ENCODE peak calls at places on chromosomes 7 and 10, in eight cellular contexts. K, Z, N, B, X, S, Y and W are unnamed samples.

GRCh38 chr10:88194041-88194887 is 330.8 kb downstream of the PTEN start:
- DNase-seq in K (no peak), N (no peak), S (no peak), Z (peak; percentile 84), Y (peak; percentile 47), X (no peak), B (peak; percentile 29), W (no peak)

GRCh38 chr7:157700237-157701005 is 363.6 kb downstream of the DNAJB6 start:
- DNase-seq in N (no peak), K (no peak), B (no peak), S (no peak), Y (no peak), Z (no peak), X (no peak), W (no peak)

GRCh38 chr10:110336111-110336721 is 31.5 kb upstream of the SMNDC1 start:
- DNase-seq in X (no peak), Z (peak; percentile 87), B (no peak), Y (no peak), N (no peak), K (peak; percentile 73), S (no peak), W (no peak)

GRCh38 chr10:70331486-70332268 is 47.9 kb upstream of the NPFFR1 start:
- DNase-seq in K (peak; percentile 62), N (no peak), Z (peak; percentile 96), Y (no peak), B (no peak), X (peak; percentile 66), S (no peak), W (no peak)

GRCh38 chr10:77530011-77530410 is 107.6 kb downstream of the KCNMA1 start:
- DNase-seq in N (no peak), K (no peak), Z (no peak), S (no peak), X (no peak), B (no peak), Y (no peak), W (no peak)

GRCh38 chr7:18958627-18959026 is 158.8 kb downstream of the TWIST1 start:
- DNase-seq in X (no peak), K (no peak), S (no peak), Y (no peak), Z (peak; percentile 25), B (no peak), N (no peak), W (no peak)

GRCh38 chr10:79379512-79380124 is 32.3 kb downstream of the PPIF start:
- DNase-seq in B (no peak), Y (no peak), K (no peak), S (peak; percentile 69), Z (no peak), N (peak; percentile 54), X (peak; percentile 61), W (peak; percentile 90)

GRCh38 chr7:32163141-32163806 is 93.1 kb upstream of the PDE1C start:
- DNase-seq in X (peak; percentile 87), B (no peak), S (peak; percentile 5), Y (no peak), Z (peak; percentile 90), K (peak; percentile 54), N (no peak), W (no peak)

GRCh38 chr7:112271162-112271561 is 64.7 kb downstream of the ZNF277 start:
- DNase-seq in Y (no peak), N (no peak), X (no peak), S (no peak), Z (no peak), K (no peak), B (no peak), W (no peak)

GRCh38 chr7:74665296-74665938 is 7.9 kb downstream of the GTF2I start:
- DNase-seq in S (no peak), X (no peak), N (no peak), K (no peak), B (no peak), Y (no peak), Z (no peak), W (no peak)

GRCh38 chr7:29106128-29106988 is 40.0 kb downstream of the CPVL start:
- DNase-seq in X (peak; percentile 57), Z (peak; percentile 54), B (no peak), Y (no peak), S (no peak), K (no peak), N (no peak), W (no peak)

GRCh38 chr10:64501807-64502206 is 980.6 kb downstream of the REEP3 start:
- DNase-seq in X (no peak), B (no peak), S (no peak), Z (no peak), N (no peak), Y (no peak), K (no peak), W (no peak)

GRCh38 chr10:74011762-74012161 is 13.8 kb downstream of the VCL start:
- DNase-seq in N (no peak), Y (no peak), S (no peak), K (no peak), Z (peak; percentile 67), B (no peak), X (no peak), W (no peak)

GRCh38 chr10:79410315-79411094 is 34.9 kb downstream of the ZCCHC24 start:
- DNase-seq in N (peak; percentile 25), X (no peak), Y (no peak), S (no peak), B (no peak), Z (no peak), K (no peak), W (no peak)

DNA sequence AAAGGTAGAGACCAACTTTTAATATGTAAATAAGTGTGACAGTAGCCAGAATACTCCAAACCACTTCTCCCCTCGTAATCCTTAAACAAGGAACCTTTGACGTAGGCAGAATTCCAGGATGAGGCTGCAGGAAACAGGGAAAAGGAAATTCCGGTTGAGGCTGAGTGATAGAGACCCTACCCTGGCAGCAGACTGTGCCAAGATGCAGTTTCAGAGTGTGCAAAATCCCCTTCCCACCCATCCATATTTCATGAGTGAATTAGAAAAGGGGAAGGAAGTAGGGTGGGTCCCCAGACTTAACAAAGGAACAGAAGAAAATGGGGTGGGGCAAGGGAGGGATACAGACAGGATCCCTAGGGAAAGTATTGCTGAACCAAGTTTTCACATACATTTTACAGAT is 143.0 kb downstream of the RAPGEF5 start:
- DNase-seq in Z (no peak), X (no peak), K (no peak), B (no peak), Y (no peak), S (no peak), N (no peak), W (peak; percentile 74)
- H3K4me3 ChIP-seq in Z (no peak overlapping the region), X (no peak overlapping the region), K (no peak overlapping the region), B (no peak overlapping the region), Y (no peak overlapping the region), S (no peak overlapping the region), N (no peak overlapping the region), W (no peak overlapping the region)

DNA sequence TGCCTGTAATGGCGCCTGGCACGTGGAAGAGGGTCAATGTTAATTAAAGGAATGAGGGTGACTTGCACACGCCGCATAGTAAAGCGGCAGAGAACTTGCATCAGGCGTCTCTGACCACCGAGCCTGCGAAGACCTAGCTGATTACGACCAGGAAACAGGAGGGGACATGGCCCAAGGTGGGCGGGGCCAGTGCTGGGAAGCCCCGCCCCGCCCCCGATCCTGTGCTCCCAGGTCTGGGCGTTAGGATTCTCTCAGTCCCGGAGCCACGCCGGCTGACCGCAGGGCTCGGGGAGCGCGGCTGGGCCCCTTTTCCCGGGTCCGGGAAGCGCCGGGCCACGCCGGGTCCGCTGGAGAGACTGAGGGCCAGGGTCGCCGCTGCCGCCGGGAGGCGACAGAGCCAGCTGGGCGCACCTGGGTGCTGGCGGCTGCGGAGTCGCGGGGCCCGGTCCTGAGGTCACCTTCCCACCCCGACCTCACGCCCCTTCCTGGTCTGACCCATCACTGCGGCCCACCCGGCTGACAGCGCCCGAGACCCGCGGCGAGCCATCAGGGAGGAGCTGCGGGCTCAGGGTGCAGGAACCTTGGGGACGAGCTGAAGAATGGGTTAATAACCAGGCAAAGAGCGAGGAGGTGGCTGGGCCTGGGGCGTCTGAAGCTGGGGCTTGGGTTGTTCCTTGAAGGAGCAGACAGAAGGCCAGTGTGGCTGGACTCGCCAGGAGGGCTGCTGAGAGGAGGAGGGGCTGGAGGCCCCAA is 23.0 kb upstream of the GRID1 start:
- DNase-seq in S (peak; percentile 89), N (peak; percentile 74), B (peak; percentile 15), X (peak; percentile 57), Z (no peak), Y (no peak), K (peak; percentile 43), W (peak; percentile 83)
- H3K4me3 ChIP-seq in S (no peak overlapping the region), N (no peak overlapping the region), B (peak overlapping the region; percentile 54), X (peak overlapping the region; percentile 9), Z (no peak overlapping the region), Y (peak overlapping the region; percentile 52), K (peak overlapping the region; percentile 39), W (peak overlapping the region; percentile 40)

GRCh38 chr7:155803418-155804376 is 8.6 kb downstream of the SHH start:
- DNase-seq in K (no peak), N (peak; percentile 87), Z (no peak), B (no peak), Y (no peak), X (no peak), S (peak; percentile 94), W (no peak)

GRCh38 chr7:155800741-155801267 is 11.5 kb downstream of the SHH start:
- DNase-seq in S (no peak), Y (no peak), Z (no peak), N (peak; percentile 40), K (no peak), X (no peak), B (no peak), W (no peak)

GRCh38 chr7:155802291-155802690 is 10.0 kb downstream of the SHH start:
- DNase-seq in Y (no peak), Z (no peak), K (no peak), X (no peak), B (no peak), N (no peak), S (no peak), W (no peak)

GRCh38 chr7:155804431-155804831 is 7.8 kb downstream of the SHH start:
- DNase-seq in K (no peak), Y (no peak), B (no peak), N (no peak), Z (no peak), S (no peak), X (no peak), W (no peak)

GRCh38 chr7:155802906-155803417 is 9.3 kb downstream of the SHH start:
- DNase-seq in K (no peak), B (no peak), Z (no peak), Y (no peak), X (no peak), S (no peak), N (peak; percentile 39), W (no peak)
- H3K4me3 ChIP-seq in K (peak overlapping the region; percentile 51), B (no peak overlapping the region), Z (no peak overlapping the region), Y (no peak overlapping the region), X (no peak overlapping the region), S (no peak overlapping the region), N (no peak overlapping the region), W (peak overlapping the region; percentile 46)

DNA sequence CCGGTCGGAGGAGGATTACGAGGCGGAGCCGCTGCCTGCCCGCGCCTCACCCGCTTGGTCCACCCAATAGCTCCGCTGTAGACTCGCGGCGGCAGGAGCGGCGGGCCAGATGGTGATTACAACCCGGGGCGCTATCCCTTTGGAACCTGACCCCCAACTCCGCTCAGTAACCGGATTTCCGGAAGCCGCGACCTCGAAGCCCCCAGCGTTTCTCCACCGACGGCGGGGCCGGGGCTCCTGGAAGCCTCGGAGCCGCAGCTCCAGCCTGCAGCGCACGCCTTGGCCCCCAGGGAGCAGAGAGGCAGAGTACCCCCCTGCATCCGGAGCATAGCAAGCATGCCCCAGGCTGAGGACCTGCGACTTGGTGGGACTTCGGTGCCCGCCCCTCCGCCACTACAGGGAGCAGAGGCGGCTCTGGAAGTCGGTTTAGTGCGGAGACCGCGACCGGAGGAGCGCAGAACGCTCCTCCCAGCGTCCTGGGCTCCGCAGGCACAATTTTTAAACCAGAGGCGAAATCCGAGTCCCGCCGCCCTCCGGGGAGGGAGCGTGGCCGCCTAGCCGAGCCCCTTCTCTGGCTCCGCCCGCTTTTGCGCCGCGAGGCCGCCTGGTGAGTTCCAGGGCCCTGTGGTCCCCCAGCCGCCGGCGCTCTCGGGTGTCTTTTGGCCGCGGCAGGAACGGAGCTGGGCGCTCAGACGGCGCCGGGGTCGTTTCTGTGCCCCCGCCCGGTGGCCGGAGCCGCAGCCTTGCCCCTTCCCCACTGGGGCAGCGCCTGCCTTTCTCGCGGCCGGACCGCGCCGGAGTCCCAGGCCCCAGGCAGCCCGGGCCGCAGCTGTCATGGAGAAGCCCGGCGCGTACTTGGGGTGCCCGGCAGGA is 28.2 kb upstream of the BMS1 start:
- DNase-seq in X (no peak), B (no peak), K (peak; percentile 15), Y (peak; percentile 31), N (peak; percentile 55), Z (no peak), S (peak; percentile 90), W (no peak)
- H3K4me3 ChIP-seq in X (peak overlapping the region; percentile 42), B (peak overlapping the region; percentile 25), K (peak overlapping the region; percentile 48), Y (peak overlapping the region; percentile 59), N (no peak overlapping the region), Z (peak overlapping the region; percentile 56), S (peak overlapping the region; percentile 66), W (peak overlapping the region; percentile 53)